ENCODE peak calls at places on chromosomes 7 and 10, in four cellular contexts. A is HL-60, N is A549, X is tibial artery. F is an unnamed sample.

GRCh38 chr7:1361756-1362125 is 97.5 kb downstream of the MICALL2 start:
- DNase-seq in A (no peak), N (no peak), X (no peak), F (no peak)

GRCh38 chr7:80098795-80099194 is 35.8 kb upstream of the GNAI1 start:
- DNase-seq in A (no peak), N (no peak), X (no peak), F (no peak)

GRCh38 chr10:50325449-50326188 is 74.3 kb upstream of the ASAH2 start:
- DNase-seq in A (peak), N (peak), X (peak), F (peak)

GRCh38 chr7:88842217-88842616 is 46.7 kb upstream of the TEX47 start:
- DNase-seq in A (no peak), N (no peak), X (no peak), F (no peak)

GRCh38 chr10:62248465-62248864 is 20.2 kb downstream of the RTKN2 start:
- DNase-seq in A (no peak), N (no peak), X (no peak), F (no peak)

GRCh38 chr7:155889636-155890508 is 77.6 kb upstream of the SHH start:
- DNase-seq in A (no peak), N (no peak), X (peak), F (no peak)

GRCh38 chr10:530717-531116 is 158.8 kb downstream of the DIP2C start:
- DNase-seq in A (no peak), N (no peak), X (peak), F (no peak)

GRCh38 chr7:80827238-80827633 is 91.6 kb downstream of the SEMA3C start:
- DNase-seq in A (no peak), N (no peak), X (no peak), F (no peak)

GRCh38 chr7:139656387-139656786 is 121.4 kb downstream of the HIPK2 start:
- DNase-seq in A (no peak), N (no peak), X (no peak), F (no peak)

GRCh38 chr10:125117941-125118630 is 42.3 kb downstream of the CTBP2 start:
- DNase-seq in A (no peak), N (no peak), X (peak), F (peak)

GRCh38 chr7:111558948-111559347 is 3.3 kb downstream of the IMMP2L start:
- DNase-seq in A (no peak), N (no peak), X (no peak), F (no peak)

GRCh38 chr7:86818903-86819302 is 175.2 kb downstream of the GRM3 start:
- DNase-seq in A (no peak), N (no peak), X (no peak), F (no peak)

GRCh38 chr10:121578298-121578697 is 19.9 kb downstream of the FGFR2 start:
- DNase-seq in A (no peak), N (no peak), X (no peak), F (no peak)

GRCh38 chr10:60314306-60314940 is 75.3 kb downstream of the ANK3 start:
- DNase-seq in A (no peak), N (peak), X (no peak), F (no peak)

GRCh38 chr7:139972000-139972399 is 90.8 kb downstream of the PARP12 start:
- DNase-seq in A (no peak), N (no peak), X (no peak), F (no peak)

GRCh38 chr10:13104697-13105096 is 4.7 kb downstream of the OPTN start:
- DNase-seq in A (no peak), N (no peak), X (no peak), F (no peak)

GRCh38 chr10:89347706-89348457 is 20.1 kb downstream of the IFIT3 start:
- DNase-seq in A (no peak), N (no peak), X (no peak), F (no peak)

GRCh38 chr10:10922062-10922461 is 95.6 kb upstream of the CELF2 start:
- DNase-seq in A (no peak), N (no peak), X (no peak), F (no peak)

GRCh38 chr10:69317175-69318086 is 39.1 kb downstream of the HK1 start:
- DNase-seq in A (no peak), N (no peak), X (no peak), F (no peak)

GRCh38 chr10:56346845-56347415 is 14.1 kb downstream of the ZWINT start:
- DNase-seq in A (no peak), N (no peak), X (no peak), F (no peak)

GRCh38 chr10:13563481-13564445 is 23.0 kb upstream of the PRPF18 start:
- DNase-seq in A (no peak), N (no peak), X (no peak), F (no peak)

GRCh38 chr7:148623586-148624282 is 33.2 kb downstream of the C7orf33 start:
- DNase-seq in A (no peak), N (no peak), X (no peak), F (no peak)

GRCh38 chr7:42014625-42015412 is 222.2 kb downstream of the GLI3 start:
- DNase-seq in A (peak), N (peak), X (no peak), F (peak)

GRCh38 chr10:27446091-27446918 is 57.8 kb upstream of the RAB18 start:
- DNase-seq in A (no peak), N (peak), X (no peak), F (no peak)
- TF ChIP-seq CTCF in A (no peak), N (peak), X (peak), F (peak)

DNA sequence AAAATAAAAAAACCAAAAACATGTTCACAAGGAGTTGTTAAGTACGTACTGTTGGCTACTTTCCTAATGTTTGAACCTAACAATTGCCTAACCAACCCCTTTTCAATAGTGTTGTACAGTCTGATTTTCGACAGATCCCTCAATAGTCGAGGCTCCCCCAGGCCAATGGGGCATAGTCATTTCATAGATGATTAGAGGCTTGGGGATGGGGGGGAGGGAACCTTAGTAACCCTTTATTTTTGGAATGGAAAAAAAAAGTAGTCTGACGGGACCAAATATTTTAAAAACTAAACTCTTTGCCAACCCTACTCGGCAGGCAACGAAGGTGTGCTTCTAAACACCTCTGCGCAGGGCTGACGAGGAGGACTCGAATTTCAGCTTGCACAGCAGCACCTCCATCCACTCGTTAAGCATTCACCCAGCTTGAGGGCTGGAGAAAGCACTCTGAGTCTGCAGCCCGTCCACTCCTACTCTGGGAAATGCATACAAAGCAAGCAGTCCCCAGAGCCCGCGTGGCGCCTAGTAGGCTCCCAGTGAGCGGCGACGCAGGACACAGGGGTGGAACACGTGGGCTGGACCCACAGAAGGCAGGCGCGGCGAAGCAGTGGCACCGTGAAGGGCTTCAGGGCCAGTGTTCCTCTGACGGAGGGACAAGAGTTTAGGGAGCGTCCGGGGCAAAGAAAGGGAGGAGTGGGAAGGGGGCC is 892 bp downstream of the PUS7 start:
- DNase-seq in A (peak), N (peak), X (peak), F (peak)
- H3K27ac ChIP-seq in A (peak), N (peak), X (peak), F (peak)

GRCh38 chr10:110304780-110305421 is at the start of gene SMNDC1:
- DNase-seq in A (peak), N (peak), X (peak), F (peak)

GRCh38 chr10:110307805-110308204 is 3.1 kb upstream of the SMNDC1 start:
- DNase-seq in A (no peak), N (no peak), X (no peak), F (no peak)

GRCh38 chr10:110306452-110306768 is 1.7 kb upstream of the SMNDC1 start:
- DNase-seq in A (no peak), N (no peak), X (no peak), F (no peak)

GRCh38 chr10:110304394-110304779 is 333 bp downstream of the SMNDC1 start:
- DNase-seq in A (no peak), N (no peak), X (no peak), F (no peak)

GRCh38 chr10:110305767-110306451 is 1.2 kb upstream of the SMNDC1 start:
- DNase-seq in A (peak), N (peak), X (no peak), F (peak)
- TF ChIP-seq CTCF in A (peak), N (peak), X (peak), F (peak)

DNA sequence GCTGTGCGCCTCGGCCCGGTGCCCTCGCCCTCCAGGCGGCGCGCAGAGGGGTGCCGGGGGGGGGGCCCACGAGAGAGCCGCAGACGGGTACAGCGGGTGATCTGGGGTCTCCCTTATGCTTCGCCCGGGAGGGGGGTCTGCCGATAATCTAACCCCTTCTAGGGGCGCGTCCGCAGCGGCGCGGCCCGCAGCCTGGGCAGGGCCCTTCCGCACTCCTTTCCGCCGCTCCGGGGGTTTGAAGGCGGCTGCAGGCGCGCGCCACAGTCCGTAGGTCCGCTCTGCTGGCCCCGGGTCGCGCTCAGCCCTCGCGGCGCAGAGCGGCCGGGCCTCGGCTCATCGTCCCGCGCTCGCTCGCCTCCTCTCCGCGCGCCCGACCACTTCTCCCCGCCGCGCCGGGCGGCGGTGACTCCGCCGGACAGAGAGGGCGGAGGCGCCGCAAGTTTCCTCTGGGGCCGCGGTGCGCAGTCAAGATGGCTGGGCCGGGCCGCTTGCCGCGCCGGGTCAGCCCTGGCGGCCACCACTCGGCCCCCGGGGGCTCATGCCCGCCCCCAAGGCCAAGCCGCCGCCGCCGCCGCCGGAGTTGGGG is 573 bp downstream of the FZD8 start:
- DNase-seq in A (no peak), N (peak), X (no peak), F (no peak)
- H3K27ac ChIP-seq in A (no peak), N (peak), X (peak), F (peak)